ENCODE peak calls at places on chromosomes 7 and 10, in eight cellular contexts. B is left kidney; K is GM04503; U is activated CD4-positive, alpha-beta memory T cell treated with anti-CD3 and anti-CD28 coated beads, Interleukin-2, amount 10 ng/mL, durations not matched to agents 7 days and 5 days; H is G401; T is T-helper 2 cell; Q is hippocampal formation; N is Calu3. C is an unnamed sample.
A peak's percentile ranks its signal among the peaks of the same experiment; 100 is the strongest.

GRCh38 chr7:87866089-87866488 is 10.1 kb downstream of the SLC25A40 start:
- DNase-seq in U (no peak), B (no peak), T (no peak), H (no peak), K (no peak), N (no peak), Q (no peak), C (no peak)

GRCh38 chr10:120746016-120746755 is 105.0 kb upstream of the WDR11 start:
- DNase-seq in H (no peak), B (peak; percentile 14), N (no peak), K (no peak), Q (no peak), U (no peak), T (no peak), C (no peak)

GRCh38 chr10:79022565-79023488 is 45.9 kb upstream of the ZMIZ1 start:
- DNase-seq in H (no peak), K (no peak), B (peak; percentile 37), N (no peak), T (no peak), U (no peak), Q (no peak), C (peak; percentile 73)

GRCh38 chr7:36192050-36192824 is 39.2 kb downstream of the EEPD1 start:
- DNase-seq in T (no peak), H (no peak), U (no peak), Q (peak; percentile 27), K (peak; percentile 88), B (no peak), N (no peak), C (no peak)

GRCh38 chr7:44220046-44220720 is 19.4 kb downstream of the YKT6 start:
- DNase-seq in Q (no peak), K (no peak), N (no peak), U (no peak), B (no peak), H (no peak), T (no peak), C (no peak)

GRCh38 chr10:73653701-73654100 is 2.1 kb downstream of the SYNPO2L start:
- DNase-seq in N (no peak), B (no peak), K (no peak), H (peak; percentile 20), T (no peak), U (no peak), Q (no peak), C (no peak)

GRCh38 chr7:2818653-2819052 is 25.5 kb downstream of the GNA12 start:
- DNase-seq in U (no peak), Q (no peak), K (no peak), N (no peak), H (no peak), B (no peak), T (no peak), C (no peak)

GRCh38 chr7:130276796-130277762 is 10.4 kb downstream of the CPA2 start:
- DNase-seq in Q (no peak), T (no peak), H (no peak), B (no peak), N (no peak), U (no peak), K (peak; percentile 34), C (no peak)

GRCh38 chr7:11192506-11192905 is 218.8 kb downstream of the PHF14 start:
- DNase-seq in T (no peak), Q (no peak), N (no peak), K (peak; percentile 39), U (no peak), B (no peak), H (no peak), C (no peak)

GRCh38 chr7:120370954-120371353 is 98.0 kb downstream of the KCND2 start:
- DNase-seq in T (no peak), K (no peak), B (no peak), H (no peak), U (no peak), N (no peak), Q (no peak), C (no peak)

GRCh38 chr7:100975391-100975821 is 6.0 kb downstream of the MUC12 start:
- DNase-seq in Q (no peak), H (no peak), T (no peak), N (no peak), B (no peak), U (no peak), K (no peak), C (peak; percentile 83)